ENCODE peak calls at places on chromosomes 3 and 15, in six cellular contexts. P is SK-N-SH, W is kidney, J is lower lobe of right lung, X is astrocyte of the spinal cord, G is ovary. L is an unnamed sample.
A peak's percentile ranks its signal among the peaks of the same experiment; 100 is the strongest.

GRCh38 chr3:26550413-26550812 is 72.2 kb upstream of the LRRC3B start:
- DNase-seq in P (no peak), W (no peak), J (no peak), X (no peak), G (no peak), L (no peak)

GRCh38 chr15:101604124-101604874 is 47.9 kb downstream of the TM2D3 start:
- DNase-seq in P (no peak), W (no peak), J (no peak), X (no peak), G (no peak), L (no peak)

GRCh38 chr15:50108446-50108845 is 10.6 kb downstream of the ATP8B4 start:
- DNase-seq in P (no peak), W (no peak), J (no peak), X (no peak), G (no peak), L (no peak)

GRCh38 chr15:67805871-67806538 is 19.3 kb upstream of the SKOR1 start:
- DNase-seq in P (no peak), W (no peak), J (no peak), X (no peak), G (no peak), L (no peak)

GRCh38 chr3:21954709-21955108 is 203.7 kb upstream of the ZNF385D start:
- DNase-seq in P (no peak), W (no peak), J (no peak), X (peak; percentile 78), G (no peak), L (no peak)

GRCh38 chr15:81492303-81492702 is 118.3 kb upstream of the TMC3 start:
- DNase-seq in P (no peak), W (no peak), J (no peak), X (peak; percentile 59), G (no peak), L (no peak)

GRCh38 chr15:96341465-96342142 is 11.1 kb downstream of the NR2F2 start:
- DNase-seq in P (no peak), W (peak; percentile 71), J (peak; percentile 39), X (no peak), G (peak; percentile 54), L (no peak)

GRCh38 chr3:42755681-42756578 is 17.1 kb downstream of the CCDC13 start:
- DNase-seq in P (peak; percentile 59), W (no peak), J (no peak), X (no peak), G (no peak), L (no peak)

GRCh38 chr3:177451940-177452484 is 254.7 kb upstream of the TBL1XR1 start:
- DNase-seq in P (peak; percentile 36), W (no peak), J (no peak), X (peak; percentile 78), G (no peak), L (no peak)

GRCh38 chr15:98853593-98854420 is 153.8 kb downstream of the PGPEP1L start:
- DNase-seq in P (no peak), W (peak; percentile 72), J (peak; percentile 52), X (peak; percentile 43), G (no peak), L (no peak)

GRCh38 chr3:24389108-24390090 is 105.3 kb downstream of the THRB start:
- DNase-seq in P (no peak), W (no peak), J (no peak), X (no peak), G (no peak), L (no peak)

GRCh38 chr3:49872801-49873281 is 3.1 kb upstream of the CAMKV start:
- DNase-seq in P (peak; percentile 56), W (no peak), J (no peak), X (no peak), G (no peak), L (no peak)

GRCh38 chr3:41673643-41674042 is 288.3 kb downstream of the ULK4 start:
- DNase-seq in P (no peak), W (no peak), J (no peak), X (peak; percentile 58), G (no peak), L (no peak)

GRCh38 chr15:47119349-47119748 is 598.0 kb upstream of the SEMA6D start:
- DNase-seq in P (no peak), W (no peak), J (no peak), X (no peak), G (no peak), L (no peak)

GRCh38 chr3:178170698-178171535 is 365.3 kb upstream of the KCNMB2 start:
- DNase-seq in P (peak; percentile 39), W (no peak), J (no peak), X (peak; percentile 91), G (no peak), L (no peak)

GRCh38 chr15:60801336-60801735 is 322.4 kb upstream of the ICE2 start:
- DNase-seq in P (no peak), W (no peak), J (no peak), X (no peak), G (no peak), L (no peak)

DNA sequence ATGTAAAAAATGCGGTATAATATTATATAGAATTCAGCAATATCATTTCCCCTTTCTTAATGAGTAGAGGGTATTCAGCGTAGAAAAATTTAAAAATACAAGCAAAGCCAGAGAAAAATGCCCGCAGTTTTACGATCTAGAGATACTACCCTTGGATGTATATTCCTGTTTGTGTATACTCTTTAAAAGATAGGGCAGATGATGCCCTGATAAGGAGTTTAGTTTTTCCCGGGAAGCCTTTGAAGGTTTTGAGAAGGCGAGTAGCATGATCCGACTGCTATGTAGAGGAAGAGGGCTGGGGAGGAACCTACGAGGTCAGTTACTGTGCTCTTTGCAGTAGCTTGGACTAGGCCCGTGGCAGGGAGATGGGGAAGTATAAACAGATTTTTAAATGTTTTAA is 1.2 kb downstream of the YEATS2 start:
- DNase-seq in P (no peak), W (no peak), J (no peak), X (peak; percentile 36), G (no peak), L (no peak)
- H3K4me3 ChIP-seq in P (peak overlapping the region; percentile 85), W (peak overlapping the region; percentile 66), J (peak overlapping the region; percentile 99), X (peak overlapping the region; percentile 57), G (peak overlapping the region; percentile 81), L (peak overlapping the region; percentile 93)

GRCh38 chr3:14472471-14473351 is 67.4 kb downstream of the GRIP2 start:
- DNase-seq in P (no peak), W (peak; percentile 86), J (peak; percentile 78), X (peak; percentile 90), G (peak; percentile 77), L (no peak)
- H3K4me3 ChIP-seq in P (no peak overlapping the region), W (no peak overlapping the region), J (no peak overlapping the region), X (no peak overlapping the region), G (no peak overlapping the region), L (no peak overlapping the region)

GRCh38 chr3:90092994-90093393 is 985.6 kb downstream of the EPHA3 start:
- DNase-seq in P (peak; percentile 0), W (no peak), J (no peak), X (peak; percentile 29), G (no peak), L (no peak)

GRCh38 chr3:90091557-90091956 is 984.1 kb downstream of the EPHA3 start:
- DNase-seq in P (peak; percentile 5), W (no peak), J (no peak), X (peak; percentile 56), G (peak; percentile 51), L (no peak)
- H3K4me3 ChIP-seq in P (no peak overlapping the region), W (no peak overlapping the region), J (no peak overlapping the region), X (no peak overlapping the region), G (no peak overlapping the region), L (no peak overlapping the region)

GRCh38 chr15:58732620-58733363 is 16.7 kb downstream of the ADAM10 start:
- DNase-seq in P (no peak), W (no peak), J (no peak), X (no peak), G (no peak), L (no peak)

GRCh38 chr15:58731756-58732535 is 17.6 kb downstream of the ADAM10 start:
- DNase-seq in P (no peak), W (no peak), J (no peak), X (peak; percentile 74), G (no peak), L (no peak)

GRCh38 chr15:58724471-58724870 is 25.0 kb downstream of the ADAM10 start:
- DNase-seq in P (no peak), W (no peak), J (no peak), X (peak; percentile 62), G (no peak), L (no peak)

DNA sequence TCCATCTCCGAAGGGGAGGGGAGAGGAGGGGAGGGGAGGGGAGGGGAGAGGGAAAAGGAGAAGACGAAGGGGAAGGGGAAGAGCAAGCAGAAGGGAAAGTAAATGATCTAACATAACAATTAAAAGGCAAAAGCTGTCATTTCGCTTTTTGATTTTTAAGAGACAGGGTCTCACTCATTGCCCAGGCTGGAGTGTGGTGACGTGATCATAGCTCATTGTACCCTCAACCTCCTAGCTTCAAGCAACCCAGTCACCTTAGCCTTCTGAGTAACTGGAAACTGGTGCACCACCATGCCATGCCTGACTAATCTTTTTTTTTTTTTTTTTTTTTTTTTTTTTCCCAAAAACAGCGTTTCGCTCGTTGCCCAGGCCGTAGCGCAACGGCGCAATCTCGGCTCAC is 22.6 kb downstream of the ADAM10 start:
- DNase-seq in P (no peak), W (no peak), J (no peak), X (no peak), G (no peak), L (no peak)
- H3K4me3 ChIP-seq in P (no peak overlapping the region), W (no peak overlapping the region), J (no peak overlapping the region), X (no peak overlapping the region), G (no peak overlapping the region), L (no peak overlapping the region)

L was measured in CD8-positive, alpha-beta T cell.